ENCODE peak calls at places on chromosomes 7 and 10, in four cellular contexts. One of them, this sample, is unnamed.

GRCh38 chr10:48993627-48994026 is 54.0 kb upstream of the LRRC18 start:
- DNase-seq in germinal center: no peak
- DNase-seq in HTR-8/SVneo: no peak
- DNase-seq in NCI-H1092 treated with DMSO at 0.1 percent for 48 hours: no peak
- DNase-seq in this sample: no peak

GRCh38 chr7:28550580-28551205 is 138.4 kb downstream of the CREB5 start:
- DNase-seq in germinal center: no peak
- DNase-seq in HTR-8/SVneo: no peak
- DNase-seq in NCI-H1092 treated with DMSO at 0.1 percent for 48 hours: no peak
- DNase-seq in this sample: no peak

GRCh38 chr10:9214618-9215017 is 1160.1 kb downstream of the GATA3 start:
- DNase-seq in HTR-8/SVneo: no peak
- DNase-seq in NCI-H1092 treated with DMSO at 0.1 percent for 48 hours: no peak
- DNase-seq in germinal center: no peak
- DNase-seq in this sample: no peak

GRCh38 chr10:47062801-47063200 is 151.6 kb downstream of the PTPN20 start:
- DNase-seq in HTR-8/SVneo: no peak
- DNase-seq in germinal center: no peak
- DNase-seq in NCI-H1092 treated with DMSO at 0.1 percent for 48 hours: no peak
- DNase-seq in this sample: no peak

GRCh38 chr7:26444554-26444953 is 152.9 kb downstream of the SNX10 start:
- DNase-seq in HTR-8/SVneo: no peak
- DNase-seq in NCI-H1092 treated with DMSO at 0.1 percent for 48 hours: no peak
- DNase-seq in germinal center: peak
- DNase-seq in this sample: no peak

GRCh38 chr10:127228195-127228785 is 31.9 kb upstream of the INSYN2A start:
- DNase-seq in HTR-8/SVneo: no peak
- DNase-seq in germinal center: no peak
- DNase-seq in NCI-H1092 treated with DMSO at 0.1 percent for 48 hours: no peak
- DNase-seq in this sample: no peak

GRCh38 chr7:81822811-81823210 is 53.0 kb upstream of the HGF start:
- DNase-seq in germinal center: no peak
- DNase-seq in HTR-8/SVneo: no peak
- DNase-seq in NCI-H1092 treated with DMSO at 0.1 percent for 48 hours: no peak
- DNase-seq in this sample: no peak

GRCh38 chr7:51160990-51161615 is 155.5 kb downstream of the COBL start:
- DNase-seq in germinal center: peak
- DNase-seq in HTR-8/SVneo: peak
- DNase-seq in NCI-H1092 treated with DMSO at 0.1 percent for 48 hours: peak
- DNase-seq in this sample: no peak

GRCh38 chr7:158759749-158760444 is 55.3 kb upstream of the NCAPG2 start:
- DNase-seq in germinal center: no peak
- DNase-seq in NCI-H1092 treated with DMSO at 0.1 percent for 48 hours: no peak
- DNase-seq in HTR-8/SVneo: no peak
- DNase-seq in this sample: no peak

GRCh38 chr7:155844019-155844453 is 31.8 kb upstream of the SHH start:
- DNase-seq in germinal center: no peak
- DNase-seq in NCI-H1092 treated with DMSO at 0.1 percent for 48 hours: no peak
- DNase-seq in HTR-8/SVneo: no peak
- DNase-seq in this sample: no peak

GRCh38 chr7:125563964-125564529 is 634.4 kb upstream of the POT1 start:
- DNase-seq in HTR-8/SVneo: no peak
- DNase-seq in germinal center: no peak
- DNase-seq in NCI-H1092 treated with DMSO at 0.1 percent for 48 hours: no peak
- DNase-seq in this sample: no peak

GRCh38 chr7:80284848-80285247 is 150.2 kb downstream of the GNAI1 start:
- DNase-seq in germinal center: no peak
- DNase-seq in NCI-H1092 treated with DMSO at 0.1 percent for 48 hours: no peak
- DNase-seq in HTR-8/SVneo: no peak
- DNase-seq in this sample: no peak

GRCh38 chr7:101426303-101427011 is 63.8 kb downstream of the COL26A1 start:
- DNase-seq in HTR-8/SVneo: no peak
- DNase-seq in germinal center: no peak
- DNase-seq in NCI-H1092 treated with DMSO at 0.1 percent for 48 hours: no peak
- DNase-seq in this sample: no peak

GRCh38 chr7:90945104-90945752 is 319.0 kb upstream of the FZD1 start:
- DNase-seq in NCI-H1092 treated with DMSO at 0.1 percent for 48 hours: no peak
- DNase-seq in germinal center: no peak
- DNase-seq in HTR-8/SVneo: no peak
- DNase-seq in this sample: no peak

GRCh38 chr7:2970307-2970664 is 73.4 kb downstream of the CARD11 start:
- DNase-seq in germinal center: no peak
- DNase-seq in HTR-8/SVneo: no peak
- DNase-seq in NCI-H1092 treated with DMSO at 0.1 percent for 48 hours: no peak
- DNase-seq in this sample: no peak

GRCh38 chr10:10850227-10850626 is 167.4 kb upstream of the CELF2 start:
- DNase-seq in HTR-8/SVneo: no peak
- DNase-seq in germinal center: no peak
- DNase-seq in NCI-H1092 treated with DMSO at 0.1 percent for 48 hours: no peak
- DNase-seq in this sample: no peak

GRCh38 chr7:69782917-69783684 is 184.8 kb downstream of the AUTS2 start:
- DNase-seq in germinal center: no peak
- DNase-seq in NCI-H1092 treated with DMSO at 0.1 percent for 48 hours: peak
- DNase-seq in HTR-8/SVneo: no peak
- DNase-seq in this sample: no peak

GRCh38 chr10:88783734-88784133 is 18.8 kb upstream of the LIPM start:
- DNase-seq in HTR-8/SVneo: no peak
- DNase-seq in germinal center: no peak
- DNase-seq in NCI-H1092 treated with DMSO at 0.1 percent for 48 hours: no peak
- DNase-seq in this sample: no peak

GRCh38 chr10:26242752-26243151 is 26.2 kb downstream of the GAD2 start:
- DNase-seq in germinal center: no peak
- DNase-seq in NCI-H1092 treated with DMSO at 0.1 percent for 48 hours: peak
- DNase-seq in HTR-8/SVneo: no peak
- DNase-seq in this sample: no peak

GRCh38 chr7:16916111-16916639 is 34.4 kb upstream of the AGR3 start:
- DNase-seq in germinal center: no peak
- DNase-seq in HTR-8/SVneo: peak
- DNase-seq in NCI-H1092 treated with DMSO at 0.1 percent for 48 hours: no peak
- DNase-seq in this sample: no peak

GRCh38 chr7:78924581-78924980 is 528.9 kb downstream of the MAGI2 start:
- DNase-seq in HTR-8/SVneo: no peak
- DNase-seq in germinal center: no peak
- DNase-seq in NCI-H1092 treated with DMSO at 0.1 percent for 48 hours: peak
- DNase-seq in this sample: no peak

GRCh38 chr10:101892782-101893391 is 49.3 kb upstream of the KCNIP2 start:
- DNase-seq in NCI-H1092 treated with DMSO at 0.1 percent for 48 hours: no peak
- DNase-seq in germinal center: no peak
- DNase-seq in HTR-8/SVneo: no peak
- DNase-seq in this sample: no peak

GRCh38 chr10:47347303-47347675 is 874 bp upstream of the RBP3 start:
- DNase-seq in HTR-8/SVneo: no peak
- DNase-seq in NCI-H1092 treated with DMSO at 0.1 percent for 48 hours: no peak
- DNase-seq in germinal center: no peak
- DNase-seq in this sample: no peak

GRCh38 chr7:155219947-155220769 is 77.5 kb upstream of the INSIG1 start:
- DNase-seq in HTR-8/SVneo: no peak
- DNase-seq in NCI-H1092 treated with DMSO at 0.1 percent for 48 hours: no peak
- DNase-seq in germinal center: no peak
- DNase-seq in this sample: no peak

GRCh38 chr7:67564978-67565377 is 568.3 kb downstream of the TYW1 start:
- DNase-seq in HTR-8/SVneo: no peak
- DNase-seq in germinal center: no peak
- DNase-seq in NCI-H1092 treated with DMSO at 0.1 percent for 48 hours: no peak
- DNase-seq in this sample: no peak

GRCh38 chr10:31929260-31929985 is 792 bp upstream of the ARHGAP12 start:
- DNase-seq in germinal center: peak
- DNase-seq in NCI-H1092 treated with DMSO at 0.1 percent for 48 hours: peak
- DNase-seq in HTR-8/SVneo: peak
- DNase-seq in this sample: no peak

GRCh38 chr10:101012525-101013364 is 13.1 kb downstream of the LZTS2 start:
- DNase-seq in HTR-8/SVneo: peak
- DNase-seq in NCI-H1092 treated with DMSO at 0.1 percent for 48 hours: peak
- DNase-seq in germinal center: peak
- DNase-seq in this sample: peak

GRCh38 chr10:115046686-115047244 is 46.4 kb upstream of the ATRNL1 start:
- DNase-seq in HTR-8/SVneo: no peak
- DNase-seq in germinal center: no peak
- DNase-seq in NCI-H1092 treated with DMSO at 0.1 percent for 48 hours: no peak
- DNase-seq in this sample: no peak

GRCh38 chr7:70726951-70727378 is 405.0 kb upstream of the GALNT17 start:
- DNase-seq in HTR-8/SVneo: no peak
- DNase-seq in NCI-H1092 treated with DMSO at 0.1 percent for 48 hours: no peak
- DNase-seq in germinal center: no peak
- DNase-seq in this sample: peak

GRCh38 chr7:98733036-98733435 is 116.0 kb downstream of the NPTX2 start:
- DNase-seq in germinal center: peak
- DNase-seq in NCI-H1092 treated with DMSO at 0.1 percent for 48 hours: peak
- DNase-seq in HTR-8/SVneo: no peak
- DNase-seq in this sample: peak

GRCh38 chr10:4306871-4307270 is 519.1 kb upstream of the AKR1E2 start:
- DNase-seq in HTR-8/SVneo: no peak
- DNase-seq in germinal center: no peak
- DNase-seq in NCI-H1092 treated with DMSO at 0.1 percent for 48 hours: no peak
- DNase-seq in this sample: no peak

GRCh38 chr10:323651-324293 is 188.5 kb downstream of the ZMYND11 start:
- DNase-seq in NCI-H1092 treated with DMSO at 0.1 percent for 48 hours: no peak
- DNase-seq in germinal center: peak
- DNase-seq in HTR-8/SVneo: peak
- DNase-seq in this sample: peak

GRCh38 chr7:132394283-132395003 is 181.8 kb downstream of the PLXNA4 start:
- DNase-seq in HTR-8/SVneo: no peak
- DNase-seq in germinal center: no peak
- DNase-seq in NCI-H1092 treated with DMSO at 0.1 percent for 48 hours: peak
- DNase-seq in this sample: no peak

GRCh38 chr10:113563306-113564088 is 10.6 kb downstream of the HABP2 start:
- DNase-seq in NCI-H1092 treated with DMSO at 0.1 percent for 48 hours: peak
- DNase-seq in HTR-8/SVneo: peak
- DNase-seq in germinal center: peak
- DNase-seq in this sample: no peak

GRCh38 chr7:5646846-5647245 is 134.6 kb downstream of the RNF216 start:
- DNase-seq in NCI-H1092 treated with DMSO at 0.1 percent for 48 hours: no peak
- DNase-seq in HTR-8/SVneo: peak
- DNase-seq in germinal center: no peak
- DNase-seq in this sample: no peak

GRCh38 chr7:29463504-29464158 is 100.0 kb upstream of the PRR15 start:
- DNase-seq in HTR-8/SVneo: no peak
- DNase-seq in germinal center: no peak
- DNase-seq in NCI-H1092 treated with DMSO at 0.1 percent for 48 hours: no peak
- DNase-seq in this sample: no peak

GRCh38 chr10:117175901-117176534 is 21.3 kb upstream of the KCNK18 start:
- DNase-seq in HTR-8/SVneo: peak
- DNase-seq in germinal center: peak
- DNase-seq in NCI-H1092 treated with DMSO at 0.1 percent for 48 hours: peak
- DNase-seq in this sample: peak

GRCh38 chr7:105268056-105268455 is 120.7 kb downstream of the SRPK2 start:
- DNase-seq in germinal center: no peak
- DNase-seq in NCI-H1092 treated with DMSO at 0.1 percent for 48 hours: no peak
- DNase-seq in HTR-8/SVneo: peak
- DNase-seq in this sample: no peak

GRCh38 chr7:33107136-33108066 is 1.8 kb downstream of the RP9 start:
- DNase-seq in HTR-8/SVneo: peak
- DNase-seq in NCI-H1092 treated with DMSO at 0.1 percent for 48 hours: peak
- DNase-seq in germinal center: no peak
- DNase-seq in this sample: no peak